ENCODE peak calls at places on chromosomes 5 and 9, in six cellular contexts. One of them, this sample, is unnamed.

GRCh38 chr9:132769895-132770774 is 99.9 kb downstream of the GTF3C4 start:
- DNase-seq in coronary artery: peak
- DNase-seq in CD4-positive, alpha-beta T cell: peak
- DNase-seq in WTC11: peak
- DNase-seq in endothelial cell: peak
- DNase-seq in brain microvascular endothelial cell: peak
- DNase-seq in this sample: peak

GRCh38 chr9:17519761-17520160 is 59.1 kb upstream of the SH3GL2 start:
- DNase-seq in coronary artery: no peak
- DNase-seq in CD4-positive, alpha-beta T cell: no peak
- DNase-seq in WTC11: no peak
- DNase-seq in endothelial cell: no peak
- DNase-seq in brain microvascular endothelial cell: no peak
- DNase-seq in this sample: no peak

GRCh38 chr5:170861855-170862766 is at the start of gene RANBP17:
- DNase-seq in coronary artery: no peak
- DNase-seq in CD4-positive, alpha-beta T cell: no peak
- DNase-seq in WTC11: peak
- DNase-seq in endothelial cell: peak
- DNase-seq in brain microvascular endothelial cell: peak
- DNase-seq in this sample: peak

GRCh38 chr5:160485364-160486010 is 63.8 kb downstream of the PTTG1 start:
- DNase-seq in coronary artery: no peak
- DNase-seq in CD4-positive, alpha-beta T cell: no peak
- DNase-seq in WTC11: no peak
- DNase-seq in endothelial cell: no peak
- DNase-seq in brain microvascular endothelial cell: no peak
- DNase-seq in this sample: no peak

GRCh38 chr5:96663608-96664007 is 1.4 kb downstream of the CAST start:
- DNase-seq in coronary artery: no peak
- DNase-seq in CD4-positive, alpha-beta T cell: no peak
- DNase-seq in WTC11: no peak
- DNase-seq in endothelial cell: no peak
- DNase-seq in brain microvascular endothelial cell: no peak
- DNase-seq in this sample: no peak

GRCh38 chr5:57494104-57495098 is 11.8 kb upstream of the ACTBL2 start:
- DNase-seq in coronary artery: peak
- DNase-seq in CD4-positive, alpha-beta T cell: peak
- DNase-seq in WTC11: no peak
- DNase-seq in endothelial cell: no peak
- DNase-seq in brain microvascular endothelial cell: peak
- DNase-seq in this sample: no peak

GRCh38 chr5:3394877-3395599 is 200.6 kb upstream of the IRX1 start:
- DNase-seq in coronary artery: no peak
- DNase-seq in CD4-positive, alpha-beta T cell: no peak
- DNase-seq in WTC11: no peak
- DNase-seq in endothelial cell: no peak
- DNase-seq in brain microvascular endothelial cell: no peak
- DNase-seq in this sample: no peak

GRCh38 chr5:171617268-171617667 is 168.3 kb upstream of the SMIM23 start:
- DNase-seq in coronary artery: no peak
- DNase-seq in CD4-positive, alpha-beta T cell: no peak
- DNase-seq in WTC11: no peak
- DNase-seq in endothelial cell: no peak
- DNase-seq in brain microvascular endothelial cell: no peak
- DNase-seq in this sample: no peak

GRCh38 chr9:93670208-93671029 is 94.0 kb downstream of the PHF2 start:
- DNase-seq in coronary artery: peak
- DNase-seq in CD4-positive, alpha-beta T cell: no peak
- DNase-seq in WTC11: peak
- DNase-seq in endothelial cell: peak
- DNase-seq in brain microvascular endothelial cell: peak
- DNase-seq in this sample: peak

GRCh38 chr9:15220658-15221310 is 86.2 kb downstream of the TTC39B start:
- DNase-seq in coronary artery: no peak
- DNase-seq in CD4-positive, alpha-beta T cell: no peak
- DNase-seq in WTC11: no peak
- DNase-seq in endothelial cell: no peak
- DNase-seq in brain microvascular endothelial cell: peak
- DNase-seq in this sample: no peak

GRCh38 chr9:138007566-138008080 is 130.0 kb downstream of the CACNA1B start:
- DNase-seq in coronary artery: peak
- DNase-seq in CD4-positive, alpha-beta T cell: no peak
- DNase-seq in WTC11: no peak
- DNase-seq in endothelial cell: no peak
- DNase-seq in brain microvascular endothelial cell: no peak
- DNase-seq in this sample: no peak

GRCh38 chr5:171724771-171725609 is 60.6 kb upstream of the SMIM23 start:
- DNase-seq in coronary artery: no peak
- DNase-seq in CD4-positive, alpha-beta T cell: no peak
- DNase-seq in WTC11: no peak
- DNase-seq in endothelial cell: no peak
- DNase-seq in brain microvascular endothelial cell: no peak
- DNase-seq in this sample: no peak

GRCh38 chr5:150398432-150399157 is 14.1 kb downstream of the CD74 start:
- DNase-seq in coronary artery: no peak
- DNase-seq in CD4-positive, alpha-beta T cell: peak
- DNase-seq in WTC11: peak
- DNase-seq in endothelial cell: peak
- DNase-seq in brain microvascular endothelial cell: no peak
- DNase-seq in this sample: no peak

GRCh38 chr9:18490591-18491370 is 16.8 kb downstream of the ADAMTSL1 start:
- DNase-seq in coronary artery: peak
- DNase-seq in CD4-positive, alpha-beta T cell: no peak
- DNase-seq in WTC11: no peak
- DNase-seq in endothelial cell: no peak
- DNase-seq in brain microvascular endothelial cell: peak
- DNase-seq in this sample: no peak

GRCh38 chr5:103211858-103212500 is 46.6 kb upstream of the MACIR start:
- DNase-seq in coronary artery: no peak
- DNase-seq in CD4-positive, alpha-beta T cell: no peak
- DNase-seq in WTC11: no peak
- DNase-seq in endothelial cell: no peak
- DNase-seq in brain microvascular endothelial cell: no peak
- DNase-seq in this sample: no peak

GRCh38 chr5:95838001-95838520 is 15.5 kb upstream of the GLRX start:
- DNase-seq in coronary artery: no peak
- DNase-seq in CD4-positive, alpha-beta T cell: no peak
- DNase-seq in WTC11: no peak
- DNase-seq in endothelial cell: no peak
- DNase-seq in brain microvascular endothelial cell: no peak
- DNase-seq in this sample: no peak

GRCh38 chr9:95007470-95007869 is 281.0 kb downstream of the AOPEP start:
- DNase-seq in coronary artery: no peak
- DNase-seq in CD4-positive, alpha-beta T cell: no peak
- DNase-seq in WTC11: no peak
- DNase-seq in endothelial cell: no peak
- DNase-seq in brain microvascular endothelial cell: no peak
- DNase-seq in this sample: no peak

GRCh38 chr9:109556061-109556460 is 58.0 kb upstream of the PTPN3 start:
- DNase-seq in coronary artery: no peak
- DNase-seq in CD4-positive, alpha-beta T cell: no peak
- DNase-seq in WTC11: no peak
- DNase-seq in endothelial cell: peak
- DNase-seq in brain microvascular endothelial cell: no peak
- DNase-seq in this sample: no peak

GRCh38 chr5:14937277-14937676 is 65.7 kb upstream of the ANKH start:
- DNase-seq in coronary artery: no peak
- DNase-seq in CD4-positive, alpha-beta T cell: no peak
- DNase-seq in WTC11: no peak
- DNase-seq in endothelial cell: no peak
- DNase-seq in brain microvascular endothelial cell: no peak
- DNase-seq in this sample: no peak

GRCh38 chr5:13985736-13986418 is 41.4 kb upstream of the DNAH5 start:
- DNase-seq in coronary artery: no peak
- DNase-seq in CD4-positive, alpha-beta T cell: no peak
- DNase-seq in WTC11: no peak
- DNase-seq in endothelial cell: no peak
- DNase-seq in brain microvascular endothelial cell: peak
- DNase-seq in this sample: no peak

GRCh38 chr5:73296772-73297171 is 123.8 kb downstream of the TMEM174 start:
- DNase-seq in coronary artery: no peak
- DNase-seq in CD4-positive, alpha-beta T cell: no peak
- DNase-seq in WTC11: no peak
- DNase-seq in endothelial cell: no peak
- DNase-seq in brain microvascular endothelial cell: peak
- DNase-seq in this sample: no peak

GRCh38 chr5:501040-501832 is 23.0 kb downstream of the SLC9A3 start:
- DNase-seq in coronary artery: no peak
- DNase-seq in CD4-positive, alpha-beta T cell: no peak
- DNase-seq in WTC11: no peak
- DNase-seq in endothelial cell: no peak
- DNase-seq in brain microvascular endothelial cell: no peak
- DNase-seq in this sample: peak

GRCh38 chr9:38339087-38339486 is 53.4 kb upstream of the ALDH1B1 start:
- DNase-seq in coronary artery: no peak
- DNase-seq in CD4-positive, alpha-beta T cell: no peak
- DNase-seq in WTC11: no peak
- DNase-seq in endothelial cell: no peak
- DNase-seq in brain microvascular endothelial cell: peak
- DNase-seq in this sample: no peak

GRCh38 chr5:157918811-157919742 is 60.1 kb upstream of the CLINT1 start:
- DNase-seq in coronary artery: no peak
- DNase-seq in CD4-positive, alpha-beta T cell: no peak
- DNase-seq in WTC11: no peak
- DNase-seq in endothelial cell: no peak
- DNase-seq in brain microvascular endothelial cell: no peak
- DNase-seq in this sample: no peak

GRCh38 chr9:18829858-18830257 is 203.2 kb downstream of the SAXO1 start:
- DNase-seq in coronary artery: no peak
- DNase-seq in CD4-positive, alpha-beta T cell: no peak
- DNase-seq in WTC11: no peak
- DNase-seq in endothelial cell: no peak
- DNase-seq in brain microvascular endothelial cell: no peak
- DNase-seq in this sample: no peak

GRCh38 chr5:55456216-55456895 is 78.4 kb downstream of the PLPP1 start:
- DNase-seq in coronary artery: no peak
- DNase-seq in CD4-positive, alpha-beta T cell: no peak
- DNase-seq in WTC11: no peak
- DNase-seq in endothelial cell: no peak
- DNase-seq in brain microvascular endothelial cell: no peak
- DNase-seq in this sample: no peak

GRCh38 chr5:145118109-145118508 is 717.0 kb downstream of the PRELID2 start:
- DNase-seq in coronary artery: no peak
- DNase-seq in CD4-positive, alpha-beta T cell: no peak
- DNase-seq in WTC11: no peak
- DNase-seq in endothelial cell: no peak
- DNase-seq in brain microvascular endothelial cell: no peak
- DNase-seq in this sample: no peak

GRCh38 chr5:2212481-2212880 is 329.8 kb upstream of the IRX4 start:
- DNase-seq in coronary artery: no peak
- DNase-seq in CD4-positive, alpha-beta T cell: no peak
- DNase-seq in WTC11: no peak
- DNase-seq in endothelial cell: no peak
- DNase-seq in brain microvascular endothelial cell: no peak
- DNase-seq in this sample: no peak

GRCh38 chr9:90830051-90830450 is 28.4 kb downstream of the SYK start:
- DNase-seq in coronary artery: no peak
- DNase-seq in CD4-positive, alpha-beta T cell: no peak
- DNase-seq in WTC11: no peak
- DNase-seq in endothelial cell: no peak
- DNase-seq in brain microvascular endothelial cell: no peak
- DNase-seq in this sample: no peak
- TF ChIP-seq CTCF in coronary artery: no peak
- TF ChIP-seq CTCF in CD4-positive, alpha-beta T cell: no peak
- TF ChIP-seq CTCF in WTC11: peak
- TF ChIP-seq CTCF in endothelial cell: peak
- TF ChIP-seq CTCF in brain microvascular endothelial cell: no peak
- TF ChIP-seq CTCF in this sample: no peak

GRCh38 chr5:140208065-140208464 is 33.1 kb downstream of the CYSTM1 start:
- DNase-seq in coronary artery: no peak
- DNase-seq in CD4-positive, alpha-beta T cell: no peak
- DNase-seq in WTC11: no peak
- DNase-seq in endothelial cell: no peak
- DNase-seq in brain microvascular endothelial cell: no peak
- DNase-seq in this sample: no peak

GRCh38 chr5:140207250-140207954 is 32.4 kb downstream of the CYSTM1 start:
- DNase-seq in coronary artery: no peak
- DNase-seq in CD4-positive, alpha-beta T cell: no peak
- DNase-seq in WTC11: no peak
- DNase-seq in endothelial cell: no peak
- DNase-seq in brain microvascular endothelial cell: no peak
- DNase-seq in this sample: no peak

GRCh38 chr5:140205216-140205615 is 30.2 kb downstream of the CYSTM1 start:
- DNase-seq in coronary artery: no peak
- DNase-seq in CD4-positive, alpha-beta T cell: no peak
- DNase-seq in WTC11: no peak
- DNase-seq in endothelial cell: no peak
- DNase-seq in brain microvascular endothelial cell: no peak
- DNase-seq in this sample: no peak

GRCh38 chr5:140202610-140203009 is 27.6 kb downstream of the CYSTM1 start:
- DNase-seq in coronary artery: no peak
- DNase-seq in CD4-positive, alpha-beta T cell: no peak
- DNase-seq in WTC11: no peak
- DNase-seq in endothelial cell: no peak
- DNase-seq in brain microvascular endothelial cell: no peak
- DNase-seq in this sample: no peak

DNA sequence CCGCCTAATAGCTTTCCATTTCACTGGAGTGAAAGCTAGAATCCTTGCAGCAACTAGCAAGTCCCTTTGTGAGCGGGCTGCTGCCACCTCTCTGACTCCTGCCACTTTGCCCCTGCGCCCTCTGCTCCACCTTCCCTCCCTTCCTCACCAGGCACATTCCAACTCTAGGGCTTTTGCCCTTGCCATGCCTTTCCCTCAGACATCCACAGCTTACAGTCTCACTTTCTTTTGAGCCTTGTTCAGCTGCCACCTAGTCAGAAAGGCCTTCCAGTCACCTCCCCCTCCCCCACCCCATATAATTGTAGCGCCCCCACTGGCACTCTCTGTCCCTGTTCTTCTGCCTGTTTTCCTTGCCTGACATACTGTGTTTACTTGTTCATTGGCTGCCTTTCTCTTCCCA is 31.0 kb downstream of the CYSTM1 start:
- DNase-seq in coronary artery: no peak
- DNase-seq in CD4-positive, alpha-beta T cell: no peak
- DNase-seq in WTC11: peak
- DNase-seq in endothelial cell: no peak
- DNase-seq in brain microvascular endothelial cell: no peak
- DNase-seq in this sample: no peak
- TF ChIP-seq CTCF in coronary artery: no peak
- TF ChIP-seq CTCF in CD4-positive, alpha-beta T cell: no peak
- TF ChIP-seq CTCF in WTC11: peak
- TF ChIP-seq CTCF in endothelial cell: no peak
- TF ChIP-seq CTCF in brain microvascular endothelial cell: peak
- TF ChIP-seq CTCF in this sample: no peak

GRCh38 chr9:115524467-115525059 is 406.6 kb upstream of the TNC start:
- DNase-seq in coronary artery: no peak
- DNase-seq in CD4-positive, alpha-beta T cell: no peak
- DNase-seq in WTC11: no peak
- DNase-seq in endothelial cell: peak
- DNase-seq in brain microvascular endothelial cell: peak
- DNase-seq in this sample: peak
- TF ChIP-seq CTCF in coronary artery: peak
- TF ChIP-seq CTCF in CD4-positive, alpha-beta T cell: peak
- TF ChIP-seq CTCF in WTC11: peak
- TF ChIP-seq CTCF in endothelial cell: peak
- TF ChIP-seq CTCF in brain microvascular endothelial cell: peak
- TF ChIP-seq CTCF in this sample: peak

GRCh38 chr9:33498387-33498786 is 24.7 kb upstream of the NOL6 start:
- DNase-seq in coronary artery: no peak
- DNase-seq in CD4-positive, alpha-beta T cell: no peak
- DNase-seq in WTC11: no peak
- DNase-seq in endothelial cell: no peak
- DNase-seq in brain microvascular endothelial cell: no peak
- DNase-seq in this sample: no peak
- TF ChIP-seq CTCF in coronary artery: no peak
- TF ChIP-seq CTCF in CD4-positive, alpha-beta T cell: peak
- TF ChIP-seq CTCF in WTC11: no peak
- TF ChIP-seq CTCF in endothelial cell: peak
- TF ChIP-seq CTCF in brain microvascular endothelial cell: no peak
- TF ChIP-seq CTCF in this sample: no peak

This sample was measured in nephron progenitor cell.